ENCODE peak calls at places on chromosomes 7 and 10, in five cellular contexts. T is PC-3, L is H1, P is fibroblast of lung, I is fibroblast of the aortic adventitia. Q is an unnamed sample.

GRCh38 chr10:33661580-33662269 is 327.3 kb upstream of the NRP1 start:
- DNase-seq in T (peak; percentile 86), L (no peak), P (peak; percentile 81), I (peak; percentile 98), Q (peak; percentile 60)

GRCh38 chr10:131675104-131675503 is 225.7 kb upstream of the PPP2R2D start:
- DNase-seq in T (no peak), L (no peak), P (no peak), I (no peak), Q (no peak)

GRCh38 chr10:59465089-59465488 is 102.7 kb upstream of the FAM13C start:
- DNase-seq in T (peak; percentile 66), L (no peak), P (peak; percentile 65), I (peak; percentile 77), Q (peak; percentile 57)

GRCh38 chr10:44386546-44387052 is 1.7 kb upstream of the CXCL12 start:
- DNase-seq in T (peak; percentile 73), L (peak; percentile 83), P (peak; percentile 61), I (peak; percentile 70), Q (peak; percentile 52)

GRCh38 chr10:132005147-132005546 is 23.4 kb upstream of the BNIP3 start:
- DNase-seq in T (no peak), L (no peak), P (no peak), I (no peak), Q (no peak)

GRCh38 chr10:63976538-63976937 is 455.3 kb downstream of the REEP3 start:
- DNase-seq in T (peak; percentile 74), L (peak; percentile 75), P (peak; percentile 1), I (peak; percentile 6), Q (peak; percentile 18)

GRCh38 chr7:24968165-24968564 is 11.8 kb downstream of the OSBPL3 start:
- DNase-seq in T (no peak), L (no peak), P (no peak), I (no peak), Q (no peak)

GRCh38 chr7:44852590-44852989 is 4.7 kb upstream of the H2AZ2 start:
- DNase-seq in T (no peak), L (no peak), P (no peak), I (no peak), Q (no peak)

GRCh38 chr10:112515126-112515525 is 68.1 kb downstream of the VTI1A start:
- DNase-seq in T (no peak), L (no peak), P (no peak), I (no peak), Q (no peak)

GRCh38 chr10:20891338-20891714 is 5.8 kb downstream of the NEBL start:
- DNase-seq in T (no peak), L (no peak), P (peak; percentile 95), I (peak; percentile 63), Q (peak; percentile 46)

GRCh38 chr7:40014376-40014775 is 64.3 kb downstream of the CDK13 start:
- DNase-seq in T (no peak), L (no peak), P (no peak), I (no peak), Q (no peak)
- TF ChIP-seq CTCF in T (no peak), L (no peak), P (no peak), I (no peak), Q (no peak)

DNA sequence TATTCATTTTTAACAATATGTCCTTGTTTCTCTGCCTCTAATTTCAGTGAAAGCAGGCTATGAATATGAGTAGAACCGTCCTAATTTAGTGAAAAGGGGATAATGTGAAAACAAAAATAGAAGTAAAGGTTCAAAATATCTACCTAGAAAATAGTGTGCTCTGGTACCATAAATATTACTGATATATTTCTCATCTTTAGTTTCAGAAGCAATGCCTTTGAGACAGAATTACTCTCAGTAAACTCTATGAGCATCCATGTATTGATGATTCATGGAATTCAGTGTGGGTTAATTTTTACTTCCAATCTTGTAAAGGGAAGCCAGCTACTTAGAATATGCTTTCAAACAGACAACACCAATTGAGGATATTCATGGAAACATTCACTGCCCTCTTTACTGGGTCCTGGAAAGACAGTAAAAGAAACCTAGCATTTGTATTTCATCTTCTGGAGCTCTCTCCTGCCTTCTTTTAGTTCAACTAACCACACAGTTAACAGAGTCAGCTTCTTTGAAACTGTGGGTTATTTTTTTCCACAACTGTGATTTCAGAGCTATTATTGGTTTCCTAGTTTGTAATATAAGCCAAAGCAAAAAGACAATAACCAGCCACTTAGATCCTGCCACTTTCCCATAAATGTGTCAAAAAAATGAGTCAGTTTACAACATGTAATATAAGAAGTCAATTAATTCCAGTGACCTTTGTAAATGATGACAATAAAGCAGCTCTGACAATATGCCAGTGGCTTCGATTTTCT is 1.7 kb downstream of the LRRN3 start:
- DNase-seq in T (peak; percentile 32), L (no peak), P (no peak), I (no peak), Q (no peak)
- H3K4me3 ChIP-seq in T (no peak overlapping the region), L (no peak overlapping the region), P (no peak overlapping the region), I (no peak overlapping the region), Q (no peak overlapping the region)

GRCh38 chr10:70053896-70054641 is 1.4 kb downstream of the MACROH2A2 start:
- DNase-seq in T (peak; percentile 51), L (peak; percentile 76), P (peak; percentile 20), I (peak; percentile 10), Q (peak; percentile 6)

GRCh38 chr10:70051878-70052277 is 768 bp upstream of the MACROH2A2 start:
- DNase-seq in T (peak; percentile 22), L (no peak), P (no peak), I (no peak), Q (no peak)

GRCh38 chr10:70054902-70055301 is 2.3 kb downstream of the MACROH2A2 start:
- DNase-seq in T (peak; percentile 23), L (no peak), P (no peak), I (no peak), Q (no peak)

GRCh38 chr10:70053212-70053895 is 708 bp downstream of the MACROH2A2 start:
- DNase-seq in T (peak; percentile 41), L (peak; percentile 83), P (peak; percentile 24), I (no peak), Q (no peak)

DNA sequence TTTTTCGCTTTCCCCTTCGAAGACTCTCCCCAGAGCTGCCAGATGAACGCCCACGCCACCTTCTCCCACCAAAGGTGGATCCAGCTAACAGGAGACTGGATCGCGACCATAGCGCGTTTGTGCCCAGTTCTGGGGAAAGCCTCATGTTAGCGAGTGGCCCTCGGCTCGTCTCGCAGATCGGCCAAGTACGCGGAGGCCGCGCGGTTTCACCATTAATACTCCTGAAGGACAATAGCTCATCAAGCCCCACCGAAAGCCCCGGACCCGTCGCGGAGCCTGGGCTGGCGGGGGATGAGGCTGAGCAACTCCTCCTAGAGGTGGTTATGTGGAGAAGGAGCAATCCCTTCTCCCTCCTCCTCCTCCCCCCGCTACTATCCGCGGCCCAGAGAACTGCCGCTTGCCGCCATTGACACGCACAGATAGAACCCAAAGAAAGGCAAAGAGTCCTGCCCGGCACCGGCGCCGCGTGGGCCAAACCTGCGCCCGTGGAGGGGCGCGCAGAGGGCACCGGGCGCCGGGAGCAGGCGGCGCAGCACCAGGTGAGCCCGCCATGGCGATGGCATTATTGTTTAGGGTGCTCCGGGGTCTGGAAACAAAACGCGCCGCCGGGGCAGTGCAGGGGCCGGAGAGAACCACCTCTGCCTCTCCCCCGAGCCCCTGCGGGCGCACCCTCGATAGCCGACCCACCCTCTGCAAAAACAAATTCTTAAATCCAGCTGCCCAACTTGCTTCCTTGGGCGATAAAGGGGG is at the start of gene MACROH2A2:
- DNase-seq in T (peak; percentile 85), L (peak; percentile 84), P (peak; percentile 84), I (peak; percentile 60), Q (peak; percentile 57)
- TF ChIP-seq CTCF in T (peak; percentile 82), L (peak; percentile 41), P (peak; percentile 44), I (peak; percentile 56), Q (peak; percentile 33)

DNA sequence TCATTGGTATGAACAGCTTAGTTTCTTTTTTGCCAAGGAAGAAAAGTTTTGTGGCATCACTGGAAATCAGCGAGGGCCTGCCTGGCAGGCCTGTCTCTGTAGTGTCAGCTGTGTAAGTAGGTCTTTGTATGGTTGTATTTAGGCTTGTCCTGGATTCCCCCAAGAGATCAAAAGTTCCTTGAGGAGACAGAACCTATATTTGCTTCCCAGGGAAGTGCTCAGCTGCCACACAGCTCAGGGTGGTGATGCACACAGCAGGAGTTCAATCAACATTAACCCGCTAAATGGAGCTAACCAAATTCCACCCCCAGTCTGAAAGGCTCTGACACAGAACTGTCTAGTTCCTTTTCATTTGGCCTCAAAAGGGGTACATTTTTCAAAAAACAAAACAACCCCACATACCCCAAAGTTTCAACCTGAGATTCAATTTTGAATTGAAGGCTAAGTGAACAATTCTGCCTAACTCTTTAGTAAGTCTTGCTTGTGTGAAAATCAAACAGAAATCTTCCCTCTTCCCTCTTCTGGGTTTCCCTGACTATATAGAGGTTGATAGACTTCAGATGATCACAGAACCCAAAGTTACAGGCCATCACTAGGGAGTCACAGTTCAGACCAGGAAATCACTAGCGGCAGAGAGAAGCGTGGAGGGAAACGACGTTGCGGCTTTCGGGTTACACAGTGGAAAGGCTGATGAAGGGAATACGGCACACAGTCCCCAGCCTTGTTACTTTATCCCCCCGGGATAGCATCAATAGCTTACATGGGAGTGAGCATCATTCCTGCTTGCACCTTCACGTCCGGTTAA is 124.5 kb downstream of the CLEC2L start:
- DNase-seq in T (no peak), L (no peak), P (peak; percentile 33), I (no peak), Q (peak; percentile 35)
- H3K4me3 ChIP-seq in T (no peak overlapping the region), L (no peak overlapping the region), P (no peak overlapping the region), I (no peak overlapping the region), Q (no peak overlapping the region)

DNA sequence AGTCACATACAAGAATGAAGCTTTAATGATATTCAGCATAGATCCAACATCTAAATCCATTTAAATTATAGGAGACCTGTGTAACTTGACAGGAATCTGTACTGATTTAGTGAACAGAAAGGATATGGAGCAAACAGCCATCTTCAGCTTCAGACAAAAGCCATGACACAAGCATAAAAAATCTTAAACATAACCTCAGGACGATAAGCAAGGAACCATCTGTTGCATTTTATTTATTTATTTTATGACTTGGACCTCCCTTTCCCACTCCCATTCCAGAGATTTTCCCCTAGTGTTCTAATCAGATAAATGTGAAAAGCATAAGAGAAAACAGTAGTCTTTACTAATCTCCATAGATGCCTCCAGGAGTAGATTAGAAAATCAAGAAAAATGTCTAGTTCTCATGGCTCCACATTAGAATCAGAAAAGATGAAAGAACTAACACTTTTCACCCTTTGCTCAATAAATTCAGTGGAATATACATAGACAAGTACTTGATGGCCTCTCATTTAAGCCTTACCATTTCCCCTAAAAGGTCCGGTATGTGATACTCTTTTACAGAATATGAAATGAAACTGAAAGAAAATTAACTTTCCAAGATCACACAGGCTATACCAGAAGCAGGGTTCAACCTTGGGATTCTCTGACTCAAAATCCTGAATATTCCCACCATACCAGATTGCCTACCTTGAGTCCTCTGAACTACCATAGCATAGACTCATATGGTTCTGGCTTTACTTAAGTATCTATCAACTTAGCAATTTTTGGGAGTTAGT is 15.2 kb downstream of the CACNA2D1 start:
- DNase-seq in T (no peak), L (no peak), P (peak; percentile 91), I (peak; percentile 78), Q (peak; percentile 71)
- TF ChIP-seq CTCF in T (no peak), L (no peak), P (no peak), I (no peak), Q (no peak)

GRCh38 chr10:22767859-22768258 is 53.5 kb upstream of the PIP4K2A start:
- DNase-seq in T (no peak), L (no peak), P (no peak), I (no peak), Q (no peak)

GRCh38 chr10:22774102-22774501 is 59.7 kb upstream of the PIP4K2A start:
- DNase-seq in T (no peak), L (no peak), P (no peak), I (no peak), Q (no peak)

GRCh38 chr10:22766693-22767092 is 52.3 kb upstream of the PIP4K2A start:
- DNase-seq in T (no peak), L (no peak), P (no peak), I (peak; percentile 53), Q (no peak)

GRCh38 chr10:22765660-22766547 is 51.5 kb upstream of the PIP4K2A start:
- DNase-seq in T (no peak), L (no peak), P (no peak), I (no peak), Q (no peak)

GRCh38 chr10:22770270-22770669 is 55.9 kb upstream of the PIP4K2A start:
- DNase-seq in T (no peak), L (no peak), P (no peak), I (no peak), Q (no peak)
- H3K4me3 ChIP-seq in T (no peak overlapping the region), L (no peak overlapping the region), P (no peak overlapping the region), I (no peak overlapping the region), Q (no peak overlapping the region)